ENCODE peak calls at places on chromosomes 5 and 9, in six cellular contexts. One of them, this sample, is unnamed.
A peak's percentile ranks its signal among the peaks of the same experiment; 100 is the strongest.

GRCh38 chr5:13866792-13867191 is 77.7 kb downstream of the DNAH5 start:
- DNase-seq in posterior cingulate gyrus: no peak
- DNase-seq in HEK293T: peak; percentile 28
- DNase-seq in T-cell: no peak
- DNase-seq in mammary epithelial cell: peak; percentile 19
- DNase-seq in T-helper 2 cell: no peak
- DNase-seq in this sample: no peak

GRCh38 chr5:96509721-96510383 is 76.8 kb upstream of the PCSK1 start:
- DNase-seq in posterior cingulate gyrus: no peak
- DNase-seq in HEK293T: no peak
- DNase-seq in T-cell: no peak
- DNase-seq in mammary epithelial cell: peak; percentile 79
- DNase-seq in T-helper 2 cell: no peak
- DNase-seq in this sample: no peak

GRCh38 chr5:144315026-144315425 is 144.4 kb downstream of the KCTD16 start:
- DNase-seq in posterior cingulate gyrus: no peak
- DNase-seq in HEK293T: no peak
- DNase-seq in T-cell: no peak
- DNase-seq in mammary epithelial cell: no peak
- DNase-seq in T-helper 2 cell: no peak
- DNase-seq in this sample: no peak

GRCh38 chr5:53482717-53483638 is 2.5 kb downstream of the FST start:
- DNase-seq in posterior cingulate gyrus: peak; percentile 7
- DNase-seq in HEK293T: no peak
- DNase-seq in T-cell: peak; percentile 12
- DNase-seq in mammary epithelial cell: peak; percentile 59
- DNase-seq in T-helper 2 cell: no peak
- DNase-seq in this sample: no peak

GRCh38 chr9:4828776-4829175 is 36.0 kb downstream of the RCL1 start:
- DNase-seq in posterior cingulate gyrus: no peak
- DNase-seq in HEK293T: no peak
- DNase-seq in T-cell: no peak
- DNase-seq in mammary epithelial cell: no peak
- DNase-seq in T-helper 2 cell: no peak
- DNase-seq in this sample: no peak

GRCh38 chr5:43396762-43397304 is 15.4 kb downstream of the CCL28 start:
- DNase-seq in posterior cingulate gyrus: peak; percentile 18
- DNase-seq in HEK293T: no peak
- DNase-seq in T-cell: peak; percentile 64
- DNase-seq in mammary epithelial cell: peak; percentile 60
- DNase-seq in T-helper 2 cell: peak; percentile 26
- DNase-seq in this sample: peak; percentile 62

GRCh38 chr5:140262839-140263238 is 40.1 kb downstream of the PFDN1 start:
- DNase-seq in posterior cingulate gyrus: no peak
- DNase-seq in HEK293T: no peak
- DNase-seq in T-cell: no peak
- DNase-seq in mammary epithelial cell: no peak
- DNase-seq in T-helper 2 cell: no peak
- DNase-seq in this sample: no peak

GRCh38 chr5:144166696-144167095 is 3.8 kb downstream of the YIPF5 start:
- DNase-seq in posterior cingulate gyrus: no peak
- DNase-seq in HEK293T: no peak
- DNase-seq in T-cell: no peak
- DNase-seq in mammary epithelial cell: peak; percentile 17
- DNase-seq in T-helper 2 cell: no peak
- DNase-seq in this sample: no peak

GRCh38 chr5:178651046-178651810 is 24.4 kb upstream of the CLK4 start:
- DNase-seq in posterior cingulate gyrus: no peak
- DNase-seq in HEK293T: no peak
- DNase-seq in T-cell: no peak
- DNase-seq in mammary epithelial cell: peak; percentile 90
- DNase-seq in T-helper 2 cell: no peak
- DNase-seq in this sample: no peak

GRCh38 chr5:57037355-57037754 is 85.4 kb upstream of the MIER3 start:
- DNase-seq in posterior cingulate gyrus: no peak
- DNase-seq in HEK293T: peak; percentile 33
- DNase-seq in T-cell: no peak
- DNase-seq in mammary epithelial cell: no peak
- DNase-seq in T-helper 2 cell: no peak
- DNase-seq in this sample: no peak

GRCh38 chr5:31844615-31845345 is 205.8 kb downstream of the PDZD2 start:
- DNase-seq in posterior cingulate gyrus: no peak
- DNase-seq in HEK293T: no peak
- DNase-seq in T-cell: no peak
- DNase-seq in mammary epithelial cell: peak; percentile 51
- DNase-seq in T-helper 2 cell: no peak
- DNase-seq in this sample: no peak

GRCh38 chr5:142110988-142111687 is 2.6 kb downstream of the NDFIP1 start:
- DNase-seq in posterior cingulate gyrus: no peak
- DNase-seq in HEK293T: no peak
- DNase-seq in T-cell: no peak
- DNase-seq in mammary epithelial cell: no peak
- DNase-seq in T-helper 2 cell: no peak
- DNase-seq in this sample: no peak

GRCh38 chr5:10913846-10914245 is 152.8 kb upstream of the DAP start:
- DNase-seq in posterior cingulate gyrus: no peak
- DNase-seq in HEK293T: no peak
- DNase-seq in T-cell: no peak
- DNase-seq in mammary epithelial cell: peak; percentile 76
- DNase-seq in T-helper 2 cell: no peak
- DNase-seq in this sample: no peak

GRCh38 chr5:91359957-91360609 is 23.0 kb downstream of the ARRDC3 start:
- DNase-seq in posterior cingulate gyrus: no peak
- DNase-seq in HEK293T: no peak
- DNase-seq in T-cell: no peak
- DNase-seq in mammary epithelial cell: no peak
- DNase-seq in T-helper 2 cell: no peak
- DNase-seq in this sample: no peak

GRCh38 chr5:165999693-166000092 is 2291.8 kb upstream of the WWC1 start:
- DNase-seq in posterior cingulate gyrus: no peak
- DNase-seq in HEK293T: no peak
- DNase-seq in T-cell: no peak
- DNase-seq in mammary epithelial cell: no peak
- DNase-seq in T-helper 2 cell: no peak
- DNase-seq in this sample: no peak

GRCh38 chr5:181207214-181207959 is 2.4 kb upstream of the TRIM7 start:
- DNase-seq in posterior cingulate gyrus: peak; percentile 71
- DNase-seq in HEK293T: peak; percentile 67
- DNase-seq in T-cell: peak; percentile 72
- DNase-seq in mammary epithelial cell: peak; percentile 91
- DNase-seq in T-helper 2 cell: peak; percentile 57
- DNase-seq in this sample: peak; percentile 59

GRCh38 chr5:158979749-158980521 is 119.8 kb downstream of the EBF1 start:
- DNase-seq in posterior cingulate gyrus: peak; percentile 57
- DNase-seq in HEK293T: no peak
- DNase-seq in T-cell: no peak
- DNase-seq in mammary epithelial cell: peak; percentile 12
- DNase-seq in T-helper 2 cell: no peak
- DNase-seq in this sample: no peak